ENCODE peak calls at places on chromosomes 7 and 10, in eight cellular contexts. D is WTC11, C is KBM-7, L is GM19239, T is AG08395, Z is NCI-H774, I is uterus, S is B cell. N is an unnamed sample.

GRCh38 chr7:54245046-54245445 is 297.1 kb upstream of the VSTM2A start:
- DNase-seq in C (no peak), I (no peak), S (no peak), L (no peak), D (no peak), Z (no peak), T (no peak), N (no peak)

GRCh38 chr10:104218751-104219150 is 13.4 kb downstream of the CFAP43 start:
- DNase-seq in C (peak), Z (no peak), I (no peak), S (no peak), T (no peak), D (no peak), L (no peak), N (peak)

GRCh38 chr10:62900829-62901571 is 84.8 kb upstream of the EGR2 start:
- DNase-seq in C (no peak), D (no peak), S (no peak), I (no peak), L (no peak), T (peak), Z (no peak), N (no peak)

GRCh38 chr10:75402486-75403143 is 1.1 kb upstream of the ZNF503 start:
- DNase-seq in C (no peak), Z (peak), L (no peak), I (peak), T (no peak), S (peak), D (peak), N (no peak)

GRCh38 chr7:123712619-123713018 is 36.2 kb downstream of the WASL start:
- DNase-seq in C (peak), Z (no peak), T (peak), L (no peak), S (no peak), I (no peak), D (no peak), N (no peak)

GRCh38 chr7:45698527-45699309 is 124.5 kb downstream of the ADCY1 start:
- DNase-seq in T (no peak), L (no peak), Z (no peak), D (peak), I (no peak), S (no peak), C (no peak), N (no peak)

GRCh38 chr7:22549667-22550513 is 49.9 kb upstream of the STEAP1B start:
- DNase-seq in C (peak), L (no peak), I (no peak), T (no peak), D (peak), Z (peak), S (peak), N (no peak)

GRCh38 chr10:126373982-126374381 is 14.3 kb downstream of the ADAM12 start:
- DNase-seq in C (no peak), S (no peak), L (no peak), T (peak), I (no peak), D (no peak), Z (no peak), N (no peak)

GRCh38 chr10:114623661-114624294 is 34.3 kb downstream of the ABLIM1 start:
- DNase-seq in D (no peak), L (no peak), T (peak), C (no peak), Z (peak), I (no peak), S (no peak), N (peak)

GRCh38 chr7:91628742-91629141 is 251.8 kb downstream of the MTERF1 start:
- DNase-seq in D (no peak), T (no peak), C (no peak), L (no peak), S (no peak), Z (no peak), I (no peak), N (no peak)

N was measured in GDM1.